ENCODE peak calls at places on chromosome 2, in ten cellular contexts. W, Q, V, E, L, F, H, P, I and J are unnamed samples.

GRCh38 chr2:127217470-127218325 is 2.4 kb downstream of the CYP27C1 start:
- DNase-seq in W (no peak), Q (no peak), V (no peak), E (no peak), L (no peak), F (peak), H (no peak), P (no peak), I (no peak), J (no peak)

GRCh38 chr2:64770137-64770780 is 116.5 kb upstream of the SERTAD2 start:
- DNase-seq in W (no peak), Q (no peak), V (no peak), E (no peak), L (no peak), F (peak), H (no peak), P (no peak), I (no peak), J (no peak)

GRCh38 chr2:230343747-230344146 is 16.8 kb downstream of the SP140L start:
- DNase-seq in W (no peak), Q (no peak), V (no peak), E (no peak), L (no peak), F (no peak), H (no peak), P (no peak), I (no peak), J (no peak)

GRCh38 chr2:218458598-218458997 is 39.7 kb downstream of the VIL1 start:
- DNase-seq in W (no peak), Q (no peak), V (no peak), E (no peak), L (no peak), F (no peak), H (no peak), P (no peak), I (no peak), J (no peak)

GRCh38 chr2:109258905-109259540 is 130.0 kb downstream of the SH3RF3 start:
- DNase-seq in W (no peak), Q (no peak), V (no peak), E (no peak), L (no peak), F (no peak), H (no peak), P (no peak), I (no peak), J (peak)

GRCh38 chr2:217953531-217953932 is 49.3 kb downstream of the TNS1 start:
- DNase-seq in W (no peak), Q (no peak), V (no peak), E (peak), L (no peak), F (no peak), H (no peak), P (no peak), I (no peak), J (no peak)

GRCh38 chr2:35410431-35411061 is 945.0 kb upstream of the CRIM1 start:
- DNase-seq in W (peak), Q (peak), V (peak), E (peak), L (no peak), F (peak), H (peak), P (no peak), I (peak), J (no peak)

GRCh38 chr2:100416939-100417744 is at the start of gene CHST10:
- DNase-seq in W (peak), Q (peak), V (peak), E (peak), L (peak), F (peak), H (peak), P (peak), I (peak), J (no peak)

GRCh38 chr2:142599504-142599903 is 278.0 kb upstream of the KYNU start:
- DNase-seq in W (no peak), Q (no peak), V (no peak), E (no peak), L (no peak), F (no peak), H (no peak), P (no peak), I (no peak), J (no peak)

GRCh38 chr2:112958428-112959108 is 19.2 kb upstream of the IL36G start:
- DNase-seq in W (peak), Q (peak), V (no peak), E (no peak), L (peak), F (peak), H (no peak), P (peak), I (peak), J (no peak)